ENCODE peak calls at places on chromosomes 3 and 15, in four cellular contexts. H is tibial artery, P is fibroblast of pulmonary artery, I is GM12864. O is an unnamed sample.

GRCh38 chr3:152031321-152031720 is 157.9 kb downstream of the SUCNR1 start:
- DNase-seq in P (no peak), H (no peak), I (no peak), O (no peak)

GRCh38 chr15:50145451-50145872 is 26.4 kb upstream of the ATP8B4 start:
- DNase-seq in I (no peak), H (no peak), P (peak), O (no peak)

GRCh38 chr3:190496859-190497258 is 17.0 kb upstream of the IL1RAP start:
- DNase-seq in H (no peak), P (no peak), I (no peak), O (no peak)

GRCh38 chr3:188729422-188729821 is 442.3 kb upstream of the TPRG1 start:
- DNase-seq in P (no peak), I (no peak), H (no peak), O (no peak)

GRCh38 chr15:99168601-99169580 is 64.0 kb downstream of the SYNM start:
- DNase-seq in H (no peak), I (no peak), P (no peak), O (peak)

GRCh38 chr3:69012111-69012835 is 1.2 kb downstream of the EOGT start:
- DNase-seq in H (peak), I (no peak), P (peak), O (no peak)

GRCh38 chr3:184189421-184189820 is 3.4 kb downstream of the ABCF3 start:
- DNase-seq in H (no peak), P (no peak), I (no peak), O (no peak)

GRCh38 chr15:89412906-89413411 is 78.3 kb upstream of the POLG start:
- DNase-seq in P (no peak), I (no peak), H (no peak), O (no peak)

GRCh38 chr3:60392501-60392900 is 858.8 kb downstream of the FHIT start:
- DNase-seq in I (no peak), H (no peak), P (no peak), O (no peak)

GRCh38 chr15:38660726-38661125 is 96.1 kb upstream of the RASGRP1 start:
- DNase-seq in I (no peak), H (no peak), P (no peak), O (no peak)

GRCh38 chr3:111735271-111735758 is 123.8 kb upstream of the PHLDB2 start:
- DNase-seq in H (no peak), I (no peak), P (peak), O (no peak)

GRCh38 chr3:10344147-10344943 is 23.4 kb upstream of the SEC13 start:
- DNase-seq in P (peak), I (no peak), H (no peak), O (no peak)

GRCh38 chr15:63602595-63602994 is 5.4 kb downstream of the FBXL22 start:
- DNase-seq in I (no peak), P (no peak), H (no peak), O (no peak)

GRCh38 chr3:184234224-184234623 is 4.8 kb downstream of the VWA5B2 start:
- DNase-seq in P (peak), H (no peak), I (no peak), O (no peak)

GRCh38 chr15:89802986-89803820 is 11.4 kb downstream of the ANPEP start:
- DNase-seq in H (no peak), P (no peak), I (no peak), O (no peak)

GRCh38 chr3:152790988-152791387 is 43.9 kb upstream of the P2RY1 start:
- DNase-seq in I (no peak), P (no peak), H (no peak), O (no peak)

GRCh38 chr3:24678441-24678865 is 183.8 kb upstream of the THRB start:
- DNase-seq in H (no peak), P (peak), I (no peak), O (no peak)

GRCh38 chr3:113241292-113242033 is 30.1 kb downstream of the BOC start:
- DNase-seq in P (peak), H (no peak), I (no peak), O (peak)

GRCh38 chr3:128266453-128266852 is 113.2 kb downstream of the EEFSEC start:
- DNase-seq in P (peak), I (no peak), H (no peak), O (peak)

GRCh38 chr3:29759021-29759359 is 478.1 kb downstream of the RBMS3 start:
- DNase-seq in I (no peak), P (peak), H (no peak), O (no peak)

GRCh38 chr3:114093596-114093995 is 37.1 kb downstream of the QTRT2 start:
- DNase-seq in I (no peak), P (peak), H (peak), O (no peak)

GRCh38 chr3:3109407-3110298 is 521 bp downstream of the IL5RA start:
- DNase-seq in P (peak), H (no peak), I (no peak), O (no peak)

GRCh38 chr3:45871834-45872233 is 14.5 kb upstream of the CCR9 start:
- DNase-seq in I (no peak), P (no peak), H (no peak), O (no peak)

GRCh38 chr3:17905996-17906395 is 163.6 kb upstream of the TBC1D5 start:
- DNase-seq in H (no peak), P (no peak), I (no peak), O (no peak)

GRCh38 chr15:96146711-96147110 is 183.8 kb upstream of the NR2F2 start:
- DNase-seq in H (no peak), I (no peak), P (no peak), O (no peak)

GRCh38 chr15:97791824-97792792 is 168.4 kb upstream of the ARRDC4 start:
- DNase-seq in I (no peak), H (no peak), P (no peak), O (no peak)

GRCh38 chr15:87604857-87605446 is 651.6 kb downstream of the NTRK3 start:
- DNase-seq in H (no peak), I (no peak), P (peak), O (no peak)

GRCh38 chr3:116280130-116280740 is 165.1 kb downstream of the LSAMP start:
- DNase-seq in H (no peak), I (no peak), P (no peak), O (no peak)

GRCh38 chr3:16174389-16174788 is at the start of gene GALNT15:
- DNase-seq in P (peak), H (peak), I (no peak), O (peak)

GRCh38 chr3:133706033-133706432 is 40.2 kb upstream of the TF start:
- DNase-seq in H (no peak), P (no peak), I (no peak), O (peak)

GRCh38 chr3:133717424-133717823 is 28.8 kb upstream of the TF start:
- DNase-seq in H (no peak), P (no peak), I (no peak), O (no peak)

GRCh38 chr3:133711013-133711412 is 35.2 kb upstream of the TF start:
- DNase-seq in P (no peak), I (no peak), H (no peak), O (no peak)

GRCh38 chr3:133709139-133709538 is 37.1 kb upstream of the TF start:
- DNase-seq in I (no peak), H (no peak), P (no peak), O (peak)

DNA sequence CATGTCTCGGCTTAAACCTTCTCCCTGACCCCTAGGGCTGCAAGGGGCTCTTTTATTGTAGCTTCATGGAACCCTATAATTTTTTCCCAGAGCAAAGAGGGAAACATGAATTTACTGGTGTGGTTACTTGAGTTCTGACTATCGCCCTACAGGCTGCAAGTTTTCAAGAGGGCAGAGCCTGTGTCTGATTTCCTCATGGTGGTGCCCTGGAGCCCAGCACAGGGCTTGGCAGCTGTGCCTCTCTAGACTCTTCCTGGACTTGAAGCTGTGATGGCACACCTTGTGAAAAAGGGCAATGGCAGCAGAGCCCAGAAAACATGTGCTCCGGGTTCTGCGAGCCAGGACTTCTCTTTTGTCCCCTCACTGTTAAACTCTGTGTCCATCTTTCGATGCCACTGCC is 34.2 kb upstream of the TF start:
- DNase-seq in P (no peak), I (no peak), H (no peak), O (peak)
- H3K4me3 ChIP-seq in P (no peak), I (no peak), H (no peak), O (no peak)

GRCh38 chr3:37217098-37217849 is 42.9 kb upstream of the LRRFIP2 start:
- DNase-seq in I (no peak), H (no peak), P (no peak), O (no peak)
- H3K4me3 ChIP-seq in I (no peak), H (no peak), P (no peak), O (no peak)

GRCh38 chr3:156750874-156751245 is 75.3 kb upstream of the LEKR1 start:
- DNase-seq in P (peak), H (no peak), I (no peak), O (no peak)
- H3K4me3 ChIP-seq in P (no peak), H (no peak), I (no peak), O (no peak)

DNA sequence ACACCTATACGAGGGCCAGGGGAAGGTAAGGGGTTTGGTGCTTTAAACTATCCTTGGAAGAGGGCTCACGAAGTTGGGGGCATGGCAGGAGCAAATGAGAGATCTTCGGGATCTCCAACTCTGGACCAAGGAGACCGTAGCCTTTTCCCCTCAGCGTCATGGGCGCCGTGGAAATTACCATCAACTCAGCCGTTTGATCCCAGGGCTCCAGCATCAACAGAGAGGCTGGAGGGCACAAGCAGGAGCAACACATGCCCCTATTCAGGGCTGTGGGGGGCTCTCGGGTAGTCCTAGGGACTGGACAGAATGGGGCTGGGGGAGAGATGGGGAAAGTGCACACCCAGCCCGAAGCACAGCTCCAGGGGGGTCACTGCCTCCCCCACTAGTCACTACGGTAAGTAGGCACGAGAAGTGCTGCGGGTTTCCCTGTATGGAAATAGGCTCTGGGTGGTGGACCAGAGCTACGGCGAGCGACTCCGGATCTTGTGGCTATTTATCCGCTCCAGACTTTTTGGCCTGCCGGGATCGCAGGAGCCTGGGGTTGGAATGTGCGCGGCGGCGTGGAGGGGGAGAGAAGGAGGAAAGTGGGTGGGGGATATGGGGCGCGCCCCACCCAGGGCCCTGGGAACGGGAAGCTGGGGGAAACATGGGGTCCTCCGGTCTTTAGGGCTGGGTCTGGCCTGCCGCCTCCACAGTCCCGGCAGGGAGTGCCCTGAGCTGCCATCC is 539 bp upstream of the LAMB2 start:
- DNase-seq in P (peak), I (no peak), H (peak), O (no peak)
- H3K4me3 ChIP-seq in P (peak), I (no peak), H (peak), O (peak)

GRCh38 chr15:68632101-68632500 is 53.3 kb downstream of the CORO2B start:
- DNase-seq in I (no peak), H (no peak), P (no peak), O (no peak)
- H3K4me3 ChIP-seq in I (no peak), H (no peak), P (no peak), O (no peak)